ENCODE peak calls at places on chromosome 2, in ten cellular contexts. B, Z, A, E, F, S, K, Y, P and J are unnamed samples.

GRCh38 chr2:187775651-187776050 is 221.4 kb upstream of the TFPI start:
- DNase-seq in Z (no peak), A (no peak), K (no peak), B (no peak), Y (no peak), S (no peak), F (no peak), P (no peak), E (no peak), J (no peak)

GRCh38 chr2:88187038-88187676 is 17.0 kb downstream of the THNSL2 start:
- DNase-seq in Y (no peak), S (peak), Z (no peak), F (no peak), K (peak), B (peak), A (peak), E (no peak), P (no peak), J (peak)

GRCh38 chr2:227052879-227053278 is 111.1 kb downstream of the COL4A4 start:
- DNase-seq in A (no peak), S (no peak), F (no peak), Z (no peak), Y (peak), E (no peak), K (peak), P (no peak), B (peak), J (no peak)

GRCh38 chr2:30255026-30255425 is 23.7 kb downstream of the LBH start:
- DNase-seq in E (no peak), B (no peak), Z (no peak), Y (no peak), S (no peak), A (no peak), F (no peak), P (no peak), K (no peak), J (no peak)

GRCh38 chr2:177886824-177887223 is 185.8 kb downstream of the PDE11A start:
- DNase-seq in F (no peak), E (no peak), S (no peak), A (no peak), Z (no peak), P (no peak), K (no peak), Y (no peak), B (no peak), J (no peak)

GRCh38 chr2:25276569-25277465 is 64.9 kb downstream of the DNMT3A start:
- DNase-seq in A (no peak), Y (no peak), P (peak), K (no peak), Z (peak), F (peak), E (no peak), S (peak), B (no peak), J (peak)

GRCh38 chr2:206435738-206436137 is 7.6 kb upstream of the ADAM23 start:
- DNase-seq in P (no peak), Y (no peak), S (no peak), K (no peak), E (no peak), F (no peak), Z (no peak), B (no peak), A (no peak), J (peak)

GRCh38 chr2:233023761-233024410 is 8.6 kb upstream of the NEU2 start:
- DNase-seq in Z (no peak), E (no peak), B (no peak), A (no peak), P (peak), Y (no peak), F (no peak), S (no peak), K (no peak), J (no peak)

GRCh38 chr2:159054032-159054334 is 85.5 kb downstream of the TANC1 start:
- DNase-seq in P (no peak), S (no peak), F (no peak), K (no peak), Y (no peak), Z (no peak), A (no peak), E (no peak), B (no peak), J (no peak)

GRCh38 chr2:85132392-85132791 is 800 bp upstream of the TCF7L1 start:
- DNase-seq in S (peak), B (no peak), Z (no peak), E (no peak), K (no peak), F (no peak), Y (no peak), A (no peak), P (peak), J (no peak)

GRCh38 chr2:241816431-241817121 is 7.6 kb downstream of the NEU4 start:
- DNase-seq in P (peak), F (no peak), E (peak), B (no peak), A (no peak), Y (no peak), Z (peak), K (no peak), S (no peak), J (no peak)

GRCh38 chr2:207662203-207662602 is 37.0 kb upstream of the METTL21A start:
- DNase-seq in B (no peak), Y (no peak), F (no peak), Z (no peak), P (no peak), S (no peak), E (no peak), K (peak), A (peak), J (no peak)

GRCh38 chr2:240662681-240663080 is 20.0 kb downstream of the AQP12B start:
- DNase-seq in Z (no peak), K (no peak), B (no peak), S (no peak), A (no peak), P (no peak), E (no peak), Y (no peak), F (no peak), J (no peak)

GRCh38 chr2:65749549-65749948 is 317.1 kb upstream of the SPRED2 start:
- DNase-seq in A (no peak), Y (no peak), S (no peak), B (no peak), F (no peak), Z (no peak), K (peak), P (no peak), E (no peak), J (no peak)

GRCh38 chr2:46002507-46002883 is 294.7 kb upstream of the EPAS1 start:
- DNase-seq in P (no peak), A (no peak), Y (peak), Z (no peak), K (peak), E (no peak), B (peak), S (no peak), F (no peak), J (no peak)

GRCh38 chr2:191488135-191488534 is 189.8 kb upstream of the NABP1 start:
- DNase-seq in B (no peak), K (peak), P (no peak), F (no peak), Y (no peak), S (no peak), E (no peak), A (no peak), Z (no peak), J (no peak)